ENCODE peak calls at places on chromosomes 13 and 19, in eight cellular contexts. U is coronary artery; Y is left lung; M is tibial artery; V is foreskin keratinocyte; D is left ventricle myocardium inferior; N is uterus; P is CD8-positive, alpha-beta T cell. I is an unnamed sample.

GRCh38 chr13:20873348-20873747 is 29.2 kb downstream of the XPO4 start:
- DNase-seq in D (no peak), M (no peak), Y (no peak), P (no peak), V (peak), N (no peak), U (no peak), I (no peak)

GRCh38 chr19:8334458-8335342 is 8.4 kb downstream of the KANK3 start:
- DNase-seq in D (peak), M (no peak), Y (peak), U (no peak), N (no peak), P (no peak), V (peak), I (no peak)

GRCh38 chr19:2603320-2603719 is 99.2 kb downstream of the GNG7 start:
- DNase-seq in N (no peak), P (no peak), U (peak), V (no peak), D (peak), Y (peak), M (peak), I (no peak)

GRCh38 chr19:10395853-10396355 is 7.4 kb downstream of the CDC37 start:
- DNase-seq in N (no peak), Y (no peak), M (no peak), D (no peak), P (no peak), U (no peak), V (no peak), I (no peak)

GRCh38 chr19:13975870-13976269 is 23.6 kb downstream of the DCAF15 start:
- DNase-seq in D (no peak), P (no peak), Y (no peak), U (no peak), M (no peak), N (no peak), V (no peak), I (no peak)

GRCh38 chr19:38559428-38560401 is 58.0 kb downstream of the MAP4K1 start:
- DNase-seq in Y (no peak), N (no peak), D (no peak), M (no peak), P (no peak), U (no peak), V (peak), I (peak)

GRCh38 chr19:3409346-3410064 is 43.1 kb downstream of the NFIC start:
- DNase-seq in U (no peak), V (no peak), P (no peak), M (no peak), N (peak), Y (no peak), D (peak), I (no peak)

GRCh38 chr13:20230913-20231838 is 943 bp downstream of the GJB6 start:
- DNase-seq in N (no peak), V (no peak), P (no peak), U (no peak), D (no peak), Y (no peak), M (no peak), I (peak)

GRCh38 chr19:8592231-8593009 is 15.2 kb upstream of the MYO1F start:
- DNase-seq in M (peak), D (peak), U (peak), V (no peak), P (peak), N (peak), Y (peak), I (peak)

GRCh38 chr13:67155898-67156717 is 74.0 kb downstream of the PCDH9 start:
- DNase-seq in M (no peak), U (no peak), D (no peak), P (no peak), N (no peak), V (no peak), Y (no peak), I (no peak)

GRCh38 chr13:38017320-38017719 is 147.7 kb upstream of the TRPC4 start:
- DNase-seq in D (no peak), N (no peak), V (no peak), M (no peak), U (no peak), Y (no peak), P (no peak), I (no peak)

GRCh38 chr13:30142502-30143211 is 164.7 kb downstream of the KATNAL1 start:
- DNase-seq in P (no peak), M (no peak), Y (no peak), U (no peak), D (no peak), N (peak), V (peak), I (peak)

GRCh38 chr19:245457-245856 is 45.7 kb downstream of the PLPP2 start:
- DNase-seq in M (no peak), D (no peak), Y (no peak), U (no peak), V (no peak), P (no peak), N (no peak), I (no peak)

GRCh38 chr13:62337109-62337880 is 921.6 kb upstream of the PCDH20 start:
- DNase-seq in V (no peak), M (no peak), Y (no peak), D (no peak), P (no peak), U (no peak), N (no peak), I (no peak)

GRCh38 chr13:99078014-99078771 is 100.3 kb upstream of the DOCK9 start:
- DNase-seq in V (no peak), N (no peak), Y (no peak), U (peak), P (no peak), D (no peak), M (no peak), I (no peak)

GRCh38 chr19:3987619-3988371 is 2.5 kb upstream of the EEF2 start:
- DNase-seq in V (peak), P (peak), D (peak), N (peak), M (peak), Y (peak), U (no peak), I (peak)

GRCh38 chr13:35923347-35923746 is 207.8 kb downstream of the DCLK1 start:
- DNase-seq in P (no peak), Y (no peak), N (no peak), U (no peak), M (no peak), V (peak), D (peak), I (no peak)

GRCh38 chr19:17489392-17490030 is 19.2 kb downstream of the SLC27A1 start:
- DNase-seq in U (no peak), V (no peak), M (no peak), D (no peak), P (no peak), N (no peak), Y (no peak), I (no peak)

GRCh38 chr13:61727714-61728275 is 312.1 kb upstream of the PCDH20 start:
- DNase-seq in D (no peak), P (no peak), V (peak), N (no peak), U (no peak), Y (no peak), M (no peak), I (no peak)

GRCh38 chr13:71590654-71591148 is 276.3 kb downstream of the DACH1 start:
- DNase-seq in P (no peak), M (no peak), V (no peak), N (no peak), U (no peak), D (no peak), Y (no peak), I (no peak)

GRCh38 chr19:53102701-53103140 is 501 bp downstream of the ZNF160 start:
- DNase-seq in Y (peak), U (no peak), M (no peak), D (peak), V (peak), N (peak), P (peak), I (peak)

GRCh38 chr19:2394669-2395292 is 32.6 kb downstream of the TIMM13 start:
- DNase-seq in P (no peak), Y (no peak), V (no peak), U (no peak), D (no peak), M (no peak), N (no peak), I (no peak)

GRCh38 chr13:110137677-110138008 is 169.3 kb downstream of the COL4A1 start:
- DNase-seq in M (peak), U (no peak), V (no peak), D (peak), N (no peak), P (no peak), Y (peak), I (no peak)

GRCh38 chr19:18736415-18737336 is 53.2 kb downstream of the CRTC1 start:
- DNase-seq in N (no peak), Y (peak), D (no peak), M (no peak), V (no peak), P (no peak), U (no peak), I (no peak)

GRCh38 chr19:2312819-2313501 is 5.0 kb upstream of the LINGO3 start:
- DNase-seq in M (no peak), D (no peak), V (no peak), N (no peak), P (no peak), Y (no peak), U (no peak), I (no peak)

GRCh38 chr19:49758292-49758691 is 4.8 kb downstream of the TSKS start:
- DNase-seq in N (no peak), Y (no peak), U (no peak), D (no peak), V (no peak), P (no peak), M (no peak), I (no peak)

GRCh38 chr19:50361290-50362029 is 4.0 kb downstream of the NAPSA start:
- DNase-seq in P (no peak), M (no peak), N (no peak), D (no peak), V (no peak), U (no peak), Y (no peak), I (no peak)

GRCh38 chr13:71055047-71055446 is 812.0 kb downstream of the DACH1 start:
- DNase-seq in U (no peak), Y (no peak), V (no peak), P (no peak), M (no peak), N (no peak), D (no peak), I (no peak)

GRCh38 chr19:44755219-44755618 is 6.7 kb downstream of the BCL3 start:
- DNase-seq in N (no peak), D (no peak), M (no peak), Y (no peak), V (no peak), U (no peak), P (no peak), I (no peak)

GRCh38 chr19:57058871-57059270 is 60.9 kb upstream of the USP29 start:
- DNase-seq in M (no peak), Y (no peak), D (no peak), P (no peak), V (no peak), U (no peak), N (no peak), I (no peak)

GRCh38 chr13:62320129-62320724 is 904.6 kb upstream of the PCDH20 start:
- DNase-seq in P (no peak), M (no peak), Y (no peak), D (no peak), V (peak), N (no peak), U (no peak), I (no peak)

GRCh38 chr13:62194371-62194770 is 778.7 kb upstream of the PCDH20 start:
- DNase-seq in M (no peak), N (no peak), D (no peak), V (no peak), U (no peak), Y (no peak), P (no peak), I (no peak)

GRCh38 chr13:60758637-60759036 is 361.6 kb downstream of the TDRD3 start:
- DNase-seq in P (no peak), M (no peak), Y (no peak), V (peak), D (no peak), N (no peak), U (no peak), I (no peak)

GRCh38 chr19:15115080-15115479 is 7.9 kb downstream of the SYDE1 start:
- DNase-seq in D (peak), M (peak), P (no peak), U (no peak), N (peak), Y (no peak), V (no peak), I (no peak)

GRCh38 chr19:4518345-4519171 is at the start of gene PLIN4:
- DNase-seq in P (no peak), U (no peak), D (peak), M (no peak), N (peak), Y (no peak), V (no peak), I (no peak)

GRCh38 chr13:107864543-107865460 is 350.5 kb downstream of the LIG4 start:
- DNase-seq in U (no peak), D (no peak), P (no peak), M (no peak), N (no peak), Y (no peak), V (peak), I (no peak)

GRCh38 chr19:53772943-53773342 is 51.2 kb downstream of the NLRP12 start:
- DNase-seq in V (peak), M (peak), N (peak), U (no peak), Y (no peak), D (no peak), P (peak), I (peak)

GRCh38 chr13:73903561-73903960 is 230.6 kb downstream of the KLF12 start:
- DNase-seq in P (no peak), D (no peak), M (no peak), U (no peak), V (no peak), Y (no peak), N (no peak), I (no peak)
- TF ChIP-seq CTCF in P (no peak), D (no peak), M (no peak), U (no peak), V (no peak), Y (no peak), N (no peak), I (no peak)

GRCh38 chr13:106468207-106468606 is 67.3 kb downstream of the EFNB2 start:
- DNase-seq in U (peak), D (peak), M (no peak), V (no peak), Y (no peak), N (no peak), P (no peak), I (no peak)

GRCh38 chr13:106466691-106467405 is 68.6 kb downstream of the EFNB2 start:
- DNase-seq in V (no peak), Y (no peak), D (no peak), N (no peak), U (no peak), P (no peak), M (no peak), I (no peak)

GRCh38 chr13:106464076-106464475 is 71.4 kb downstream of the EFNB2 start:
- DNase-seq in U (peak), D (no peak), N (no peak), P (no peak), V (no peak), Y (no peak), M (no peak), I (no peak)

GRCh38 chr13:106468948-106469590 is 66.4 kb downstream of the EFNB2 start:
- DNase-seq in V (no peak), U (peak), P (no peak), D (no peak), Y (no peak), N (no peak), M (no peak), I (no peak)

GRCh38 chr13:106467406-106468122 is 67.9 kb downstream of the EFNB2 start:
- DNase-seq in P (no peak), D (no peak), M (no peak), Y (no peak), N (no peak), U (peak), V (peak), I (no peak)
- H3K27ac ChIP-seq in P (no peak), D (no peak), M (peak), Y (no peak), N (no peak), U (no peak), V (no peak), I (no peak)

GRCh38 chr13:113842336-113843062 is 21.4 kb downstream of the GAS6 start:
- DNase-seq in Y (no peak), M (no peak), D (peak), N (peak), V (no peak), P (no peak), U (no peak), I (no peak)

GRCh38 chr13:113845055-113845454 is 18.8 kb downstream of the GAS6 start:
- DNase-seq in U (no peak), Y (peak), N (peak), P (no peak), V (no peak), D (peak), M (no peak), I (no peak)

GRCh38 chr13:113843063-113843654 is 20.7 kb downstream of the GAS6 start:
- DNase-seq in N (peak), D (peak), V (no peak), U (no peak), P (no peak), Y (no peak), M (no peak), I (no peak)

GRCh38 chr13:113845723-113846638 is 17.9 kb downstream of the GAS6 start:
- DNase-seq in N (peak), D (no peak), U (no peak), M (no peak), P (no peak), Y (peak), V (no peak), I (no peak)

GRCh38 chr13:113843864-113844556 is 19.9 kb downstream of the GAS6 start:
- DNase-seq in P (no peak), N (peak), U (no peak), Y (peak), D (peak), V (no peak), M (peak), I (no peak)
- TF ChIP-seq CTCF in P (no peak), N (no peak), U (no peak), Y (no peak), D (no peak), V (peak), M (no peak), I (no peak)

GRCh38 chr19:55118401-55118991 is 1.1 kb upstream of the PPP1R12C start:
- DNase-seq in V (peak), M (peak), Y (peak), N (no peak), P (no peak), U (no peak), D (peak), I (no peak)

GRCh38 chr19:55117636-55118391 is at the start of gene PPP1R12C:
- DNase-seq in M (peak), V (peak), D (peak), P (peak), N (peak), U (peak), Y (peak), I (peak)

GRCh38 chr19:55116232-55117062 is 990 bp downstream of the PPP1R12C start:
- DNase-seq in M (peak), N (peak), V (peak), U (no peak), P (peak), Y (peak), D (peak), I (peak)

GRCh38 chr19:55115446-55116065 is 1.9 kb downstream of the PPP1R12C start:
- DNase-seq in M (no peak), Y (no peak), N (peak), V (no peak), D (no peak), P (no peak), U (no peak), I (no peak)

DNA sequence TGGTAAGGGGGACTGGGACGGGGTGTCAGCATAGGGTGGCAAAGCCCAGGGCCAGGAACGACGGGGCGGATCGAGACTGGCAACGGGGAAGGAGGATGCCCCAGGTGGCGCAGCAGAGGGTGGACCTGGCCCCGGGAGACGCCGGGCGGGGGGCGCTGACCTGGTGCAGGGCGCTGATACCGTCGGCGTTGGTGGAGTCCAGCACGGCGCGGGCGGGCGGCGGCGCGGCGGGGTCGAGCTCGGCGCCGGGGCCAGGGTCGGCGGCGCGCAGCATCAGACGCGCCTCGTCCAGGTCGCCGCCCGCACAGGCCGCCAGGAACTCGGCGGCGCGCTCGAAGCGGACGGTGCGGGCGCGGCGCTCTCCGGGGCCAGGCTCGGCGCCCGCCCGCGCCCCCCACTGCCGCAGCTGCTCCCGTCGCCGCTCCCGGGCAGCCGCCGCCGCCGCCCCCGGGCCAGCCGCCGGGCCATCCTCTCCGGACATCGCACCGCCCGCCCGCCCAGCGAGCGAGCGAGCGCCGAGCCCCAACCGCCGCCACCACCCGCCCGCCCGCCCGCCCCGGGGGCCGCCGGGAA is 288 bp downstream of the PPP1R12C start:
- DNase-seq in V (no peak), M (no peak), N (peak), D (no peak), Y (no peak), P (peak), U (no peak), I (no peak)
- H3K27ac ChIP-seq in V (peak), M (peak), N (peak), D (peak), Y (peak), P (peak), U (peak), I (peak)

DNA sequence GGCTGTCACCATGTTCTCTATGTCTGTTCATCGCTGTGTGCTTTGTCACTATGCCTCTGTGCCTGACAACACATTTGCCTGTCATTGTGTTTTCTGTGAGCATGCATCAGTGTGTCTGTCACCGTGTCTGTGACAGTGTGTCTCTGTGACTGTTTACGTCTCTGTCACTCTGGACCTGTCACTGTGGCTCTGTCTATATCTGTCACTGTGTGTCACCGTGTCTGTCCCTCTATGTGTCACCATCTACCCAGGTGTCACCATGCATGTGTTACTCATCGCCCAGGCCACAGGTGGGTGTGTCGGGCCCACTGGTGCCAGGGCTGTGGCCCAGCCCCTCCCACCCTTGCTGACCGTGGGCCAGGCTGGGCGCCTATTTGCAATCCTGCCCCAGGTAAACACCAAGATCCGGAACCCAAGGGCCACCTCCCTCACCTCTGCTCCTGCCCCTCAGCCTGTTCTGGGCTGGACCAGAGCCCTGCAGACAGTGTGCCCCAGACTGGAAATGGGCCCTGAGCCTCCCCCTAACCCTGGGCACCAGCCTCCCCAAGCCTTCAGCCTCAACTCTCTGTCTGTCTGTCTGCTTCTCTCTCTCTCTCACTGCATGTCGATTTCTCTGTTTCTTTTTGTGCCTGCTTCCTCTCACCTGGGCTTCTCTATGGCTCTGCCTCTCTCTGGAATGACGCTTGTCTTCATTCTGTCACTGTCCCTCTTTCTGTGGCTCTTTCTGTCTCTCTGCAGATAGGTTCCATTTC is 7.7 kb downstream of the IRF2BP1 start:
- DNase-seq in P (no peak), Y (no peak), N (no peak), U (no peak), D (no peak), V (no peak), M (no peak), I (no peak)
- TF ChIP-seq CTCF in P (no peak), Y (no peak), N (no peak), U (no peak), D (no peak), V (no peak), M (no peak), I (no peak)

DNA sequence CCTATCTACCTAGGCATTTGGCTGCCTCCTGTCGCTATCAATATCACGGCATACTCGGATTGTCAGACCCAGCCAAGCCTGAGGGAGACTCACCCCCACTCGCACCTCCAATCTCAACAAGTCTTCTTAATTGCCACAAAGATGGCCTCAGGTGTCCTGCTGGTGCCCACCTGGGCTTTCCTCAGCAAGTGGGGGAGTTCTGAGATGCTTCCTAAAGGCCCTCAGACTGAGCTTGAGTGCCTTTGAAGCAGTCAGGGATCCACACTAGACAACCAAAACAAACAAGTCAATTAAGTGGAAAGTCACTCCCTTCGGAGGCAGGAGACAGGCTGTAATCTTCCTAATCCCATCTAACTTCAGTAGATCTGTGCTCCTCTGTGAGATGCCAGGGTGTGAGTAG is 68.4 kb upstream of the SERP2 start:
- DNase-seq in N (no peak), Y (no peak), M (no peak), P (no peak), U (peak), V (no peak), D (no peak), I (no peak)
- H3K27ac ChIP-seq in N (peak), Y (peak), M (peak), P (no peak), U (peak), V (peak), D (peak), I (no peak)

GRCh38 chr19:5864725-5865486 is 5.4 kb downstream of the FUT5 start:
- DNase-seq in N (no peak), M (no peak), D (no peak), U (no peak), Y (no peak), P (no peak), V (no peak), I (no peak)
- TF ChIP-seq CTCF in N (no peak), M (no peak), D (no peak), U (no peak), Y (no peak), P (no peak), V (peak), I (no peak)